ENCODE peak calls at places on chromosomes 3 and 15, in ten cellular contexts. T is body of pancreas; K is left ventricle myocardium superior; P is activated T-helper 17 cell treated with anti-CD3 and anti-CD28 coated beads, Interleukin-2, amount 50 U/mL, for 72 hours; L is left colon; U is PC-3; F is natural killer cell; W is activated CD4-positive, CD25-positive, alpha-beta regulatory T cell treated with anti-CD3 and anti-CD28 coated beads, Interleukin-2, amount 50 U/mL, for 24 hours; V is pancreas; H is activated CD8-positive, alpha-beta T cell treated with anti-CD3 and anti-CD28 coated beads for 36 hours. Z is an unnamed sample.

GRCh38 chr15:57384024-57384423 is 7.7 kb downstream of the CGNL1 start:
- ATAC-seq in P (no peak), K (peak; percentile 88), H (no peak), U (no peak), F (no peak), W (no peak), V (no peak), L (no peak), T (no peak), Z (no peak)

GRCh38 chr15:82959423-82959822 is 6.9 kb upstream of the HOMER2 start:
- ATAC-seq in V (peak; percentile 36), F (no peak), T (peak; percentile 54), U (no peak), H (no peak), W (no peak), L (no peak), P (no peak), K (no peak), Z (no peak)

GRCh38 chr15:83285979-83286553 is 1.6 kb upstream of the BNC1 start:
- ATAC-seq in L (no peak), F (no peak), P (no peak), W (no peak), H (no peak), T (no peak), V (no peak), K (no peak), U (peak; percentile 53), Z (no peak)

GRCh38 chr15:23595368-23595767 is 29.9 kb downstream of the MKRN3 start:
- ATAC-seq in L (peak; percentile 39), P (no peak), U (no peak), K (no peak), V (no peak), T (no peak), F (no peak), W (no peak), H (no peak), Z (no peak)

GRCh38 chr3:9109570-9109914 is 139.9 kb downstream of the SRGAP3 start:
- ATAC-seq in K (peak; percentile 43), H (no peak), W (no peak), P (no peak), U (no peak), L (no peak), F (no peak), T (no peak), V (peak; percentile 43), Z (no peak)

GRCh38 chr3:12367346-12367745 is 78.5 kb downstream of the PPARG start:
- ATAC-seq in U (no peak), F (no peak), P (no peak), L (no peak), W (no peak), K (no peak), H (no peak), V (no peak), T (no peak), Z (no peak)

GRCh38 chr3:183912895-183913579 is 28.4 kb upstream of the PARL start:
- ATAC-seq in P (no peak), F (no peak), W (no peak), V (no peak), T (no peak), K (no peak), L (peak; percentile 61), H (no peak), U (peak; percentile 53), Z (no peak)

GRCh38 chr15:63288342-63288741 is 10.9 kb downstream of the APH1B start:
- ATAC-seq in W (no peak), L (no peak), V (no peak), T (no peak), K (no peak), P (no peak), H (no peak), F (no peak), U (peak; percentile 64), Z (no peak)

GRCh38 chr3:140421884-140422283 is 256.0 kb upstream of the TRIM42 start:
- ATAC-seq in U (no peak), W (no peak), F (no peak), T (no peak), P (no peak), V (no peak), L (no peak), K (no peak), H (no peak), Z (no peak)

GRCh38 chr3:153349138-153349499 is 187.1 kb downstream of the RAP2B start:
- ATAC-seq in T (no peak), L (no peak), U (no peak), V (no peak), P (no peak), W (no peak), K (no peak), H (no peak), F (no peak), Z (peak; percentile 72)

GRCh38 chr3:44942202-44942921 is 33.6 kb downstream of the ZDHHC3 start:
- ATAC-seq in F (no peak), U (peak; percentile 99), K (no peak), P (no peak), L (no peak), H (no peak), V (no peak), T (no peak), W (no peak), Z (no peak)

GRCh38 chr3:113157408-113157980 is 53.9 kb upstream of the BOC start:
- ATAC-seq in L (no peak), H (no peak), F (no peak), K (peak; percentile 79), T (no peak), W (no peak), V (peak; percentile 38), P (no peak), U (no peak), Z (no peak)

GRCh38 chr3:57130426-57131209 is 34.5 kb downstream of the IL17RD start:
- ATAC-seq in U (no peak), K (no peak), W (no peak), F (peak; percentile 74), L (no peak), T (no peak), P (no peak), V (no peak), H (no peak), Z (no peak)

GRCh38 chr3:138245026-138245425 is 57.9 kb downstream of the ARMC8 start:
- ATAC-seq in W (no peak), T (no peak), F (no peak), P (peak; percentile 88), L (no peak), H (no peak), K (no peak), U (peak; percentile 25), V (no peak), Z (no peak)

GRCh38 chr3:185402561-185402960 is 39.6 kb downstream of the MAP3K13 start:
- ATAC-seq in P (no peak), H (no peak), L (no peak), K (peak; percentile 70), U (no peak), T (peak; percentile 73), V (peak; percentile 81), F (no peak), W (no peak), Z (no peak)

GRCh38 chr3:58633157-58633865 is 33.3 kb downstream of the FAM3D start:
- ATAC-seq in L (no peak), K (no peak), T (no peak), U (no peak), H (no peak), P (no peak), V (no peak), W (no peak), F (no peak), Z (no peak)

GRCh38 chr15:73273181-73274002 is 95.4 kb downstream of the HCN4 start:
- ATAC-seq in F (peak; percentile 77), L (peak; percentile 82), V (peak; percentile 94), P (peak; percentile 89), W (peak; percentile 64), K (peak; percentile 84), T (peak; percentile 60), H (peak; percentile 85), U (peak; percentile 71), Z (peak; percentile 85)

GRCh38 chr3:191216510-191216909 is 17.5 kb downstream of the OSTN start:
- ATAC-seq in F (no peak), T (no peak), H (no peak), W (no peak), K (no peak), L (no peak), U (no peak), V (no peak), P (no peak), Z (no peak)

GRCh38 chr3:180278583-180279188 is 241.9 kb upstream of the PEX5L start:
- ATAC-seq in F (no peak), K (no peak), W (no peak), U (no peak), V (peak; percentile 49), T (no peak), L (no peak), P (no peak), H (no peak), Z (peak; percentile 89)

GRCh38 chr15:76932090-76932966 is 779 bp downstream of the RCN2 start:
- ATAC-seq in P (no peak), V (no peak), U (no peak), W (no peak), K (no peak), H (no peak), F (no peak), L (no peak), T (no peak), Z (no peak)

GRCh38 chr15:69557340-69558137 is 104.9 kb downstream of the RPLP1 start:
- ATAC-seq in T (peak; percentile 82), U (peak; percentile 84), P (peak; percentile 52), W (no peak), V (peak; percentile 78), K (no peak), F (no peak), H (no peak), L (peak; percentile 56), Z (no peak)

GRCh38 chr3:69324362-69325025 is 61.4 kb downstream of the FRMD4B start:
- ATAC-seq in P (no peak), F (peak; percentile 63), H (peak; percentile 43), V (no peak), W (no peak), U (no peak), L (peak; percentile 39), K (peak; percentile 32), T (no peak), Z (peak; percentile 60)

GRCh38 chr3:195697582-195698324 is 23.0 kb upstream of the MUC20 start:
- ATAC-seq in W (no peak), V (peak; percentile 62), U (peak; percentile 53), P (no peak), K (peak; percentile 40), H (no peak), F (no peak), L (peak; percentile 12), T (no peak), Z (no peak)

GRCh38 chr3:152197937-152198336 is 70.8 kb upstream of the MBNL1 start:
- ATAC-seq in L (no peak), U (no peak), H (peak; percentile 26), W (no peak), F (no peak), V (peak; percentile 17), K (no peak), T (no peak), P (peak; percentile 38), Z (peak; percentile 81)

GRCh38 chr3:46717447-46718231 is at the start of gene PRSS50:
- ATAC-seq in U (no peak), L (no peak), F (peak; percentile 67), V (no peak), W (peak; percentile 31), T (no peak), K (no peak), H (peak; percentile 88), P (no peak), Z (peak; percentile 29)

GRCh38 chr3:12158387-12159226 is at the start of gene TIMP4:
- ATAC-seq in V (peak; percentile 73), H (no peak), W (no peak), U (peak; percentile 29), P (no peak), K (peak; percentile 87), L (peak; percentile 89), F (no peak), T (peak; percentile 53), Z (peak; percentile 11)

GRCh38 chr3:113423699-113424098 is 17.6 kb downstream of the CFAP44 start:
- ATAC-seq in H (no peak), T (no peak), F (peak; percentile 54), W (no peak), U (no peak), P (no peak), V (no peak), L (no peak), K (no peak), Z (peak; percentile 45)

GRCh38 chr3:31391150-31391549 is 141.6 kb upstream of the STT3B start:
- ATAC-seq in U (no peak), F (no peak), T (no peak), V (no peak), L (no peak), K (no peak), H (no peak), P (no peak), W (no peak), Z (peak; percentile 50)